ENCODE peak calls at places on chromosome 1, in nine cellular contexts. Z is HCT116; K is stimulated activated naive CD8-positive, alpha-beta T cell treated with anti-CD3 and anti-CD28 coated beads, Interleukin-15, Interleukin-2, amounts not matched to agents 100 U/mL and 50 U/mL, for 24 hours; B is sciatic nerve; O is PC-3; C is CD8-positive, alpha-beta T cell; X is left ventricle myocardium superior; W is aorta; E is naive thymus-derived CD8-positive, alpha-beta T cell. F is an unnamed sample.

GRCh38 chr1:96519851-96520281 is 201.7 kb upstream of the PTBP2 start:
- ATAC-seq in E (no peak), K (no peak), X (no peak), B (peak; percentile 63), Z (no peak), O (no peak), C (no peak), W (no peak), F (no peak)

GRCh38 chr1:34970829-34971228 is 14.3 kb downstream of the TMEM35B start:
- ATAC-seq in C (no peak), O (peak; percentile 76), E (no peak), Z (no peak), W (no peak), K (no peak), X (no peak), B (no peak), F (no peak)

GRCh38 chr1:216641669-216642460 is 81.4 kb downstream of the ESRRG start:
- ATAC-seq in O (no peak), E (no peak), B (no peak), C (no peak), K (no peak), W (no peak), X (peak; percentile 50), Z (no peak), F (no peak)

GRCh38 chr1:33120436-33121231 is 39.7 kb downstream of the AZIN2 start:
- ATAC-seq in B (no peak), X (no peak), W (no peak), C (no peak), E (no peak), O (peak; percentile 69), K (no peak), Z (no peak), F (no peak)

GRCh38 chr1:64826991-64827390 is 82.1 kb downstream of the RAVER2 start:
- ATAC-seq in B (no peak), X (no peak), E (no peak), K (peak; percentile 75), C (peak; percentile 69), Z (no peak), O (no peak), W (no peak), F (peak; percentile 96)

GRCh38 chr1:47340227-47340626 is 6.6 kb downstream of the CMPK1 start:
- ATAC-seq in B (peak; percentile 73), W (no peak), Z (no peak), C (no peak), X (no peak), K (no peak), O (no peak), E (no peak), F (no peak)

GRCh38 chr1:235275223-235275622 is 52.8 kb downstream of the ARID4B start:
- ATAC-seq in E (peak; percentile 74), C (peak; percentile 53), B (peak; percentile 13), W (no peak), K (peak; percentile 73), Z (no peak), O (no peak), X (no peak), F (peak; percentile 33)

GRCh38 chr1:176009951-176010350 is 197.1 kb downstream of the COP1 start:
- ATAC-seq in Z (no peak), E (no peak), C (no peak), O (no peak), W (no peak), B (no peak), K (no peak), X (no peak), F (no peak)

GRCh38 chr1:43982798-43983197 is 3.8 kb downstream of the B4GALT2 start:
- ATAC-seq in K (no peak), B (no peak), E (no peak), W (no peak), Z (no peak), O (no peak), C (no peak), X (no peak), F (no peak)

GRCh38 chr1:53909946-53910345 is 16.0 kb downstream of the DIO1 start:
- ATAC-seq in C (no peak), K (no peak), O (no peak), E (no peak), B (peak; percentile 74), X (no peak), Z (no peak), W (no peak), F (no peak)

GRCh38 chr1:112317556-112317955 is 78.5 kb upstream of the CTTNBP2NL start:
- ATAC-seq in C (no peak), O (no peak), E (no peak), K (no peak), W (no peak), Z (no peak), X (no peak), B (peak; percentile 47), F (no peak)

GRCh38 chr1:59556802-59557548 is 257.8 kb upstream of the HOOK1 start:
- ATAC-seq in C (no peak), E (no peak), X (no peak), B (no peak), O (no peak), K (no peak), Z (peak; percentile 89), W (no peak), F (no peak)

GRCh38 chr1:235259133-235259778 is 68.7 kb downstream of the ARID4B start:
- ATAC-seq in X (peak; percentile 84), K (peak; percentile 49), C (peak; percentile 48), W (no peak), E (peak; percentile 75), O (no peak), Z (no peak), B (no peak), F (peak; percentile 37)

GRCh38 chr1:240843798-240844197 is 231.8 kb upstream of the GREM2 start:
- ATAC-seq in K (no peak), E (no peak), W (no peak), C (no peak), Z (no peak), B (no peak), O (no peak), X (no peak), F (no peak)

GRCh38 chr1:46948629-46949282 is 7.5 kb upstream of the CYP4A11 start:
- ATAC-seq in E (no peak), X (no peak), W (no peak), K (no peak), O (peak; percentile 62), Z (no peak), B (peak; percentile 41), C (no peak), F (no peak)

GRCh38 chr1:23567629-23567995 is 8.3 kb upstream of the ID3 start:
- ATAC-seq in C (no peak), K (no peak), O (no peak), W (no peak), X (peak; percentile 5), B (peak; percentile 5), E (no peak), Z (no peak), F (no peak)

GRCh38 chr1:234505774-234506114 is 26.8 kb upstream of the TARBP1 start:
- ATAC-seq in O (no peak), Z (no peak), C (no peak), E (no peak), K (no peak), B (no peak), X (no peak), W (no peak), F (no peak)

GRCh38 chr1:155026588-155026987 is 7.0 kb downstream of the DCST2 start:
- ATAC-seq in X (no peak), Z (peak; percentile 84), W (no peak), K (peak; percentile 39), E (no peak), O (peak; percentile 70), C (no peak), B (no peak), F (peak; percentile 50)

GRCh38 chr1:229507951-229508822 is at the start of gene NUP133:
- ATAC-seq in K (peak; percentile 97), E (peak; percentile 97), Z (peak; percentile 96), X (peak; percentile 99), W (peak; percentile 100), B (peak; percentile 99), C (peak; percentile 94), O (peak; percentile 96), F (peak; percentile 97)

GRCh38 chr1:222736972-222737371 is at the start of gene FAM177B:
- ATAC-seq in W (no peak), Z (no peak), C (no peak), X (no peak), B (no peak), K (no peak), O (peak; percentile 94), E (no peak), F (no peak)

GRCh38 chr1:221138516-221138915 is 259.3 kb downstream of the HLX start:
- ATAC-seq in Z (no peak), K (no peak), E (no peak), B (no peak), C (no peak), W (no peak), X (no peak), O (no peak), F (no peak)